ENCODE peak calls at places on chromosomes 13 and 19, in eight cellular contexts. D is type B pancreatic cell; I is Right ventricle myocardium inferior; X is activated CD8-positive, alpha-beta T cell treated with anti-CD3 and anti-CD28 coated beads, Interleukin-2, amount 10 ng/mL, durations not matched to agents 7 days and 5 days; B is EL; T is Peyer's patch; N is frontal cortex; S is neural progenitor cell. Q is an unnamed sample.

GRCh38 chr13:105543742-105544141 is 991.7 kb downstream of the EFNB2 start:
- DNase-seq in D (no peak), I (no peak), X (no peak), B (no peak), T (no peak), N (no peak), S (no peak), Q (no peak)

GRCh38 chr13:45779901-45780300 is 71.7 kb downstream of the SIAH3 start:
- DNase-seq in D (no peak), I (no peak), X (no peak), B (no peak), T (no peak), N (no peak), S (no peak), Q (no peak)

GRCh38 chr13:66994097-66994496 is 236.0 kb downstream of the PCDH9 start:
- DNase-seq in D (peak), I (peak), X (peak), B (peak), T (peak), N (peak), S (peak), Q (peak)

GRCh38 chr19:1001538-1002166 is 1.4 kb downstream of the GRIN3B start:
- DNase-seq in D (no peak), I (peak), X (peak), B (peak), T (peak), N (peak), S (peak), Q (peak)

GRCh38 chr13:96532804-96533203 is 442.9 kb downstream of the HS6ST3 start:
- DNase-seq in D (no peak), I (no peak), X (no peak), B (no peak), T (no peak), N (no peak), S (no peak), Q (no peak)

GRCh38 chr19:3981373-3981735 is 3.9 kb downstream of the EEF2 start:
- DNase-seq in D (no peak), I (peak), X (no peak), B (no peak), T (no peak), N (no peak), S (no peak), Q (no peak)

GRCh38 chr19:53646144-53646543 is 14.3 kb downstream of the DPRX start:
- DNase-seq in D (no peak), I (no peak), X (no peak), B (no peak), T (no peak), N (no peak), S (no peak), Q (no peak)

GRCh38 chr13:26867451-26868067 is 107.0 kb upstream of the GPR12 start:
- DNase-seq in D (no peak), I (no peak), X (peak), B (peak), T (no peak), N (no peak), S (peak), Q (peak)

GRCh38 chr19:35266904-35267817 is 1.6 kb upstream of the USF2 start:
- DNase-seq in D (no peak), I (peak), X (peak), B (peak), T (peak), N (no peak), S (peak), Q (peak)

GRCh38 chr19:4452230-4452990 is 5.2 kb downstream of the UBXN6 start:
- DNase-seq in D (no peak), I (peak), X (no peak), B (no peak), T (no peak), N (no peak), S (no peak), Q (no peak)

GRCh38 chr19:17576758-17577532 is 21.5 kb downstream of the COLGALT1 start:
- DNase-seq in D (peak), I (no peak), X (peak), B (peak), T (no peak), N (no peak), S (peak), Q (peak)